ENCODE peak calls at places on chromosome 4, in five cellular contexts. One of them, this sample, is unnamed.

GRCh38 chr4:94767446-94767845 is 9.7 kb downstream of the BMPR1B start:
- DNase-seq in ascending aorta: no peak
- DNase-seq in aorta: no peak
- DNase-seq in GM23248: no peak
- DNase-seq in colonic mucosa: no peak
- DNase-seq in this sample: no peak

GRCh38 chr4:72505314-72505744 is 63.7 kb downstream of the ADAMTS3 start:
- DNase-seq in ascending aorta: no peak
- DNase-seq in aorta: no peak
- DNase-seq in GM23248: peak; percentile 70
- DNase-seq in colonic mucosa: no peak
- DNase-seq in this sample: peak; percentile 76

GRCh38 chr4:76665139-76665538 is 230.1 kb downstream of the SHROOM3 start:
- DNase-seq in ascending aorta: no peak
- DNase-seq in aorta: no peak
- DNase-seq in GM23248: peak; percentile 47
- DNase-seq in colonic mucosa: peak; percentile 96
- DNase-seq in this sample: no peak

GRCh38 chr4:183118141-183118540 is 19.1 kb downstream of the WWC2 start:
- DNase-seq in ascending aorta: no peak
- DNase-seq in aorta: no peak
- DNase-seq in GM23248: no peak
- DNase-seq in colonic mucosa: no peak
- DNase-seq in this sample: no peak

GRCh38 chr4:179626687-179627086 is 2184.4 kb upstream of the AGA start:
- DNase-seq in ascending aorta: no peak
- DNase-seq in aorta: no peak
- DNase-seq in GM23248: no peak
- DNase-seq in colonic mucosa: no peak
- DNase-seq in this sample: peak; percentile 77

GRCh38 chr4:72569719-72570235 is 756 bp upstream of the ADAMTS3 start:
- DNase-seq in ascending aorta: peak; percentile 65
- DNase-seq in aorta: no peak
- DNase-seq in GM23248: peak; percentile 9
- DNase-seq in colonic mucosa: no peak
- DNase-seq in this sample: no peak

GRCh38 chr4:65007841-65008439 is 598.7 kb upstream of the TECRL start:
- DNase-seq in ascending aorta: no peak
- DNase-seq in aorta: no peak
- DNase-seq in GM23248: peak; percentile 55
- DNase-seq in colonic mucosa: no peak
- DNase-seq in this sample: peak; percentile 87

GRCh38 chr4:40283968-40284367 is 51.2 kb upstream of the CHRNA9 start:
- DNase-seq in ascending aorta: no peak
- DNase-seq in aorta: no peak
- DNase-seq in GM23248: peak; percentile 49
- DNase-seq in colonic mucosa: no peak
- DNase-seq in this sample: peak; percentile 47

GRCh38 chr4:148152868-148153630 is 289.2 kb downstream of the NR3C2 start:
- DNase-seq in ascending aorta: no peak
- DNase-seq in aorta: no peak
- DNase-seq in GM23248: peak; percentile 6
- DNase-seq in colonic mucosa: no peak
- DNase-seq in this sample: no peak

GRCh38 chr4:1683371-1683902 is 676 bp downstream of the FAM53A start:
- DNase-seq in ascending aorta: peak; percentile 75
- DNase-seq in aorta: peak; percentile 59
- DNase-seq in GM23248: peak; percentile 91
- DNase-seq in colonic mucosa: peak; percentile 27
- DNase-seq in this sample: peak; percentile 49

GRCh38 chr4:138007572-138007971 is 234.6 kb downstream of the SLC7A11 start:
- DNase-seq in ascending aorta: no peak
- DNase-seq in aorta: no peak
- DNase-seq in GM23248: peak; percentile 20
- DNase-seq in colonic mucosa: no peak
- DNase-seq in this sample: peak; percentile 54

GRCh38 chr4:84796388-84796787 is 170.1 kb downstream of the WDFY3 start:
- DNase-seq in ascending aorta: no peak
- DNase-seq in aorta: no peak
- DNase-seq in GM23248: no peak
- DNase-seq in colonic mucosa: no peak
- DNase-seq in this sample: no peak

GRCh38 chr4:9969526-9970398 is 51.5 kb downstream of the SLC2A9 start:
- DNase-seq in ascending aorta: no peak
- DNase-seq in aorta: no peak
- DNase-seq in GM23248: no peak
- DNase-seq in colonic mucosa: no peak
- DNase-seq in this sample: no peak

GRCh38 chr4:175970734-175971133 is 94.9 kb upstream of the WDR17 start:
- DNase-seq in ascending aorta: no peak
- DNase-seq in aorta: no peak
- DNase-seq in GM23248: no peak
- DNase-seq in colonic mucosa: no peak
- DNase-seq in this sample: peak; percentile 24

GRCh38 chr4:38562751-38563198 is 101.2 kb upstream of the KLF3 start:
- DNase-seq in ascending aorta: no peak
- DNase-seq in aorta: peak; percentile 67
- DNase-seq in GM23248: peak; percentile 31
- DNase-seq in colonic mucosa: peak; percentile 49
- DNase-seq in this sample: no peak

GRCh38 chr4:87624698-87625097 is 16.4 kb downstream of the DSPP start:
- DNase-seq in ascending aorta: no peak
- DNase-seq in aorta: no peak
- DNase-seq in GM23248: no peak
- DNase-seq in colonic mucosa: no peak
- DNase-seq in this sample: no peak

GRCh38 chr4:13344216-13344615 is 139.9 kb downstream of the RAB28 start:
- DNase-seq in ascending aorta: no peak
- DNase-seq in aorta: no peak
- DNase-seq in GM23248: no peak
- DNase-seq in colonic mucosa: no peak
- DNase-seq in this sample: no peak

GRCh38 chr4:71011451-71011850 is 18.0 kb downstream of the DCK start:
- DNase-seq in ascending aorta: no peak
- DNase-seq in aorta: no peak
- DNase-seq in GM23248: no peak
- DNase-seq in colonic mucosa: no peak
- DNase-seq in this sample: no peak
- H3K36me3 ChIP-seq in ascending aorta: no peaks in the 10 kb centered on the region
- H3K36me3 ChIP-seq in aorta: no peaks in the 10 kb centered on the region
- H3K36me3 ChIP-seq in GM23248: no peaks in the 10 kb centered on the region
- H3K36me3 ChIP-seq in colonic mucosa: no peaks in the 10 kb centered on the region
- H3K36me3 ChIP-seq in this sample: no peaks in the 10 kb centered on the region

GRCh38 chr4:121688696-121689095 is 8.1 kb downstream of the ANXA5 start:
- DNase-seq in ascending aorta: no peak
- DNase-seq in aorta: no peak
- DNase-seq in GM23248: no peak
- DNase-seq in colonic mucosa: no peak
- DNase-seq in this sample: no peak
- H3K36me3 ChIP-seq in ascending aorta: peaks cover 19% of the 10 kb centered on the region
- H3K36me3 ChIP-seq in aorta: peaks cover 7% of the 10 kb centered on the region
- H3K36me3 ChIP-seq in GM23248: peaks cover 56% of the 10 kb centered on the region
- H3K36me3 ChIP-seq in colonic mucosa: no peaks in the 10 kb centered on the region
- H3K36me3 ChIP-seq in this sample: no peaks in the 10 kb centered on the region

GRCh38 chr4:51894246-51894645 is 51.3 kb downstream of the DCUN1D4 start:
- DNase-seq in ascending aorta: no peak
- DNase-seq in aorta: no peak
- DNase-seq in GM23248: peak; percentile 44
- DNase-seq in colonic mucosa: no peak
- DNase-seq in this sample: no peak
- H3K36me3 ChIP-seq in ascending aorta: peaks cover 14% of the 10 kb centered on the region
- H3K36me3 ChIP-seq in aorta: no peaks in the 10 kb centered on the region
- H3K36me3 ChIP-seq in GM23248: peaks cover 32% of the 10 kb centered on the region
- H3K36me3 ChIP-seq in colonic mucosa: no peaks in the 10 kb centered on the region
- H3K36me3 ChIP-seq in this sample: no peaks in the 10 kb centered on the region

GRCh38 chr4:6938758-6939201 is 29.2 kb downstream of the TBC1D14 start:
- DNase-seq in ascending aorta: no peak
- DNase-seq in aorta: peak; percentile 88
- DNase-seq in GM23248: no peak
- DNase-seq in colonic mucosa: no peak
- DNase-seq in this sample: no peak
- H3K36me3 ChIP-seq in ascending aorta: no peaks in the 10 kb centered on the region
- H3K36me3 ChIP-seq in aorta: no peaks in the 10 kb centered on the region
- H3K36me3 ChIP-seq in GM23248: no peaks in the 10 kb centered on the region
- H3K36me3 ChIP-seq in colonic mucosa: no peaks in the 10 kb centered on the region
- H3K36me3 ChIP-seq in this sample: no peaks in the 10 kb centered on the region

GRCh38 chr4:521636-522330 is 22.8 kb downstream of the PIGG start:
- DNase-seq in ascending aorta: no peak
- DNase-seq in aorta: no peak
- DNase-seq in GM23248: no peak
- DNase-seq in colonic mucosa: no peak
- DNase-seq in this sample: no peak

GRCh38 chr4:522911-523443 is 24.0 kb downstream of the PIGG start:
- DNase-seq in ascending aorta: no peak
- DNase-seq in aorta: no peak
- DNase-seq in GM23248: no peak
- DNase-seq in colonic mucosa: no peak
- DNase-seq in this sample: no peak

GRCh38 chr4:523601-524000 is 24.6 kb downstream of the PIGG start:
- DNase-seq in ascending aorta: no peak
- DNase-seq in aorta: no peak
- DNase-seq in GM23248: no peak
- DNase-seq in colonic mucosa: no peak
- DNase-seq in this sample: no peak

GRCh38 chr4:524196-524595 is 25.2 kb downstream of the PIGG start:
- DNase-seq in ascending aorta: no peak
- DNase-seq in aorta: no peak
- DNase-seq in GM23248: no peak
- DNase-seq in colonic mucosa: no peak
- DNase-seq in this sample: no peak

DNA sequence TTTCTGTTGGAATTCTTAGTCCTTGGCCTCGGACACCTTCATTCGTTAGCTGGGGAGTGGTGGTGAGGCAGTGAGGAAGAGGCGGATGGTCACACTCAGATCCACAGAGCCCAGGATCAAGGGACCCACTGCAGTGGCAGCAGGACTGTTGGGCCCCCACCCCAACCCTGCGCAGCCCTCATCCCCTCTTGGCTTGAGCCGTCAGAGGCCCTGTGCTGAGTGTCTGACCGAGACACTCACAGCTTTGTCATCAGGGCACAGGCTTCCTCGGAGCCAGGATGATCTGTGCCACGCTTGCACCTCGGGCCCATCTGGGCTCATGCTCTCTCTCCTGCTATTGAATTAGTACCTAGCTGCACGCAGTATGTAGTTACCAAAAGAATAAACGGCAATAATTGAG is 23.4 kb downstream of the PIGG start:
- DNase-seq in ascending aorta: no peak
- DNase-seq in aorta: no peak
- DNase-seq in GM23248: no peak
- DNase-seq in colonic mucosa: no peak
- DNase-seq in this sample: no peak
- H3K36me3 ChIP-seq in ascending aorta: peaks cover 49% of the 10 kb centered on the region
- H3K36me3 ChIP-seq in aorta: peaks cover 2% of the 10 kb centered on the region
- H3K36me3 ChIP-seq in GM23248: peaks cover 20% of the 10 kb centered on the region
- H3K36me3 ChIP-seq in colonic mucosa: no peaks in the 10 kb centered on the region
- H3K36me3 ChIP-seq in this sample: peaks cover 10% of the 10 kb centered on the region

DNA sequence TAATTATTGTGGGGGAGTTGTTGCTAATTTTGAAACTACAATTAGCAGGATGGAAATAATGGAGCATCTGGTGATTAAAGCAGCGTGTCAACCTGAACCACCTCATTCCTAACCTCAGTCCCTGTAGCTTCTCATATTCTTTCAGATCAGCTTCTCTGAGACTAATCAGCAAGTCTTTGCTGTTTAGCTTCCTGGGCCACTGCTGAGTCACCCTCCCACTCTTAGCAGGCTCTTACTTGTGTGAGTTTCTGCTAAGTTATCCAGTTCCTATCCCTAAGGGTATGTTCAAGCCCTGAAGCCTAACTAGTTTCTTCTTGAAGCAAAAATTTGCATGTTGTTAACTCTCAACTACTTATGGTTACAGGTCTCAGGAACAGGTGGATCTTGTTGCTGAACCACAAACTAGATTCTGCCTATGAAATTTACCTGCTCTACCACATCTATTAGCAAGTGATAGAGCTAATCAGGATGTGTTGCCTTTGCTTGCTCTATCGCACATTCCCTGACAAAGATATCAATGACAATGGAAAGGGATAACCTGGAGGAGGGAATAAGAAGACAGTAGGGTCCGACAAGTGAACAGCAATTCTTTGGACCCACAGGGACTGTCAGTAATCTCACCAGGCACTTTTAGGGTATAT is 134.2 kb downstream of the EIF4E start:
- DNase-seq in ascending aorta: no peak
- DNase-seq in aorta: no peak
- DNase-seq in GM23248: peak; percentile 70
- DNase-seq in colonic mucosa: no peak
- DNase-seq in this sample: peak; percentile 28
- H3K36me3 ChIP-seq in ascending aorta: no peaks in the 10 kb centered on the region
- H3K36me3 ChIP-seq in aorta: no peaks in the 10 kb centered on the region
- H3K36me3 ChIP-seq in GM23248: no peaks in the 10 kb centered on the region
- H3K36me3 ChIP-seq in colonic mucosa: no peaks in the 10 kb centered on the region
- H3K36me3 ChIP-seq in this sample: no peaks in the 10 kb centered on the region

GRCh38 chr4:2944091-2944482 is 19.1 kb downstream of the NOP14 start:
- DNase-seq in ascending aorta: peak; percentile 27
- DNase-seq in aorta: no peak
- DNase-seq in GM23248: no peak
- DNase-seq in colonic mucosa: no peak
- DNase-seq in this sample: no peak
- H3K36me3 ChIP-seq in ascending aorta: peaks cover 87% of the 10 kb centered on the region
- H3K36me3 ChIP-seq in aorta: no peaks in the 10 kb centered on the region
- H3K36me3 ChIP-seq in GM23248: peaks cover 54% of the 10 kb centered on the region
- H3K36me3 ChIP-seq in colonic mucosa: peaks cover 37% of the 10 kb centered on the region
- H3K36me3 ChIP-seq in this sample: peaks cover 47% of the 10 kb centered on the region